ENCODE peak calls at places on chromosomes 6 and 20, in eight cellular contexts. V is stimulated activated CD4-positive, alpha-beta T cell treated with anti-CD3 and anti-CD28 coated beads, Interleukin-2, amount 100 ng/mL, for 24 hours; H is activated CD4-positive, alpha-beta T cell treated with anti-CD3 and anti-CD28 coated beads, Interleukin-2, amount 10 ng/mL, durations not matched to agents 7 days and 5 days; Y is ELR; X is brain microvascular endothelial cell; K is IMR-90; Q is NCI-H2081; G is nephron progenitor cell. N is an unnamed sample.

GRCh38 chr6:4909063-4909645 is 94.7 kb downstream of the RPP40 start:
- DNase-seq in H (no peak), Y (no peak), K (no peak), G (no peak), X (no peak), Q (peak; percentile 26), V (no peak), N (no peak)

GRCh38 chr20:35260426-35260825 is 17.5 kb downstream of the MMP24OS start:
- DNase-seq in X (no peak), G (no peak), Q (no peak), K (no peak), H (no peak), Y (no peak), V (no peak), N (no peak)

GRCh38 chr20:44681796-44682566 is 30.5 kb upstream of the ADA start:
- DNase-seq in Q (no peak), H (no peak), Y (no peak), V (no peak), G (no peak), X (no peak), K (no peak), N (no peak)

GRCh38 chr6:34462561-34462971 is 3.3 kb upstream of the PACSIN1 start:
- DNase-seq in V (no peak), X (no peak), K (no peak), H (no peak), G (peak; percentile 59), Q (peak; percentile 61), Y (peak; percentile 50), N (peak; percentile 82)

GRCh38 chr6:113982055-113982550 is 11.2 kb upstream of the HDAC2 start:
- DNase-seq in K (no peak), G (no peak), X (no peak), H (no peak), V (no peak), Y (no peak), Q (no peak), N (no peak)

GRCh38 chr20:13320702-13321101 is 99.6 kb downstream of the ISM1 start:
- DNase-seq in V (no peak), Q (no peak), X (no peak), G (no peak), K (no peak), H (no peak), Y (no peak), N (no peak)

GRCh38 chr6:97632392-97632791 is 349.4 kb upstream of the MMS22L start:
- DNase-seq in G (no peak), Q (no peak), K (no peak), H (no peak), Y (no peak), V (no peak), X (no peak), N (no peak)

GRCh38 chr20:43508604-43509040 is 1.1 kb downstream of the L3MBTL1 start:
- DNase-seq in Q (no peak), K (no peak), V (no peak), Y (peak; percentile 27), G (no peak), H (no peak), X (peak; percentile 3), N (peak; percentile 75)

GRCh38 chr6:125899726-125900182 is 56.8 kb upstream of the HINT3 start:
- DNase-seq in G (no peak), X (no peak), Y (no peak), V (no peak), Q (no peak), H (no peak), K (no peak), N (no peak)

GRCh38 chr6:30493643-30494250 is 4.4 kb downstream of the HLA-E start:
- DNase-seq in V (peak; percentile 51), Q (no peak), G (peak; percentile 28), K (no peak), H (peak; percentile 34), X (no peak), Y (no peak), N (peak; percentile 63)

GRCh38 chr6:5518936-5519491 is 257.7 kb downstream of the FARS2 start:
- DNase-seq in X (no peak), V (no peak), Y (no peak), H (peak; percentile 18), K (no peak), G (no peak), Q (no peak), N (no peak)

GRCh38 chr6:15904651-15905376 is 224.1 kb upstream of the MYLIP start:
- DNase-seq in G (no peak), X (no peak), V (no peak), Q (no peak), K (no peak), Y (no peak), H (no peak), N (no peak)

GRCh38 chr6:71082033-71082620 is 125.3 kb upstream of the B3GAT2 start:
- DNase-seq in V (no peak), X (no peak), K (peak; percentile 35), Q (no peak), H (no peak), G (no peak), Y (peak; percentile 23), N (no peak)

GRCh38 chr6:7910654-7911344 is at the start of gene TXNDC5:
- DNase-seq in V (peak; percentile 78), G (peak; percentile 88), K (peak; percentile 62), H (peak; percentile 71), Q (peak; percentile 83), Y (peak; percentile 75), X (peak; percentile 21), N (peak; percentile 97)

GRCh38 chr20:20926222-20926905 is 179.8 kb downstream of the LINC00237 start:
- DNase-seq in G (no peak), H (no peak), K (no peak), V (no peak), X (no peak), Y (no peak), Q (no peak), N (no peak)